ENCODE peak calls at places on chromosomes 16 and 17, in eight cellular contexts. H, Z, Y, N, T, C, O and J are unnamed samples.

GRCh38 chr17:54785643-54786258 is 114.9 kb upstream of the TOM1L1 start:
- DNase-seq in Z (no peak), N (no peak), C (no peak), H (no peak), T (peak; percentile 21), O (no peak), Y (no peak), J (no peak)

GRCh38 chr16:78791926-78792325 is 692.5 kb downstream of the WWOX start:
- DNase-seq in O (no peak), T (no peak), H (no peak), Y (no peak), N (no peak), Z (no peak), C (no peak), J (no peak)

GRCh38 chr17:7391307-7391706 is 3.0 kb downstream of the PLSCR3 start:
- DNase-seq in O (no peak), C (no peak), N (no peak), T (no peak), Z (no peak), H (no peak), Y (no peak), J (no peak)

GRCh38 chr17:32876414-32877163 is at the start of gene MYO1D:
- DNase-seq in C (no peak), T (peak; percentile 55), Y (peak; percentile 86), H (peak; percentile 21), N (no peak), O (no peak), Z (no peak), J (no peak)

GRCh38 chr17:67157732-67158639 is 87.0 kb downstream of the HELZ start:
- DNase-seq in N (peak; percentile 69), T (no peak), C (no peak), O (peak; percentile 38), Y (no peak), Z (no peak), H (no peak), J (no peak)

GRCh38 chr16:17426451-17426850 is 44.3 kb downstream of the XYLT1 start:
- DNase-seq in Z (no peak), T (no peak), C (no peak), O (no peak), H (no peak), Y (no peak), N (peak; percentile 24), J (no peak)

GRCh38 chr16:3861808-3862451 is 18.6 kb downstream of the CREBBP start:
- DNase-seq in Z (no peak), T (no peak), Y (no peak), N (peak; percentile 31), O (peak; percentile 39), C (no peak), H (no peak), J (no peak)

GRCh38 chr16:80946481-80946880 is 60.2 kb downstream of the CMC2 start:
- DNase-seq in O (no peak), Y (no peak), C (no peak), Z (no peak), H (no peak), N (peak; percentile 31), T (no peak), J (no peak)

GRCh38 chr17:15659663-15660062 is 24.4 kb downstream of the TRIM16 start:
- DNase-seq in N (no peak), O (no peak), Y (peak; percentile 87), Z (no peak), T (peak; percentile 7), C (no peak), H (no peak), J (no peak)

GRCh38 chr17:64150237-64151015 is 20.5 kb upstream of the ERN1 start:
- DNase-seq in N (no peak), Z (no peak), H (no peak), C (no peak), Y (no peak), T (no peak), O (no peak), J (no peak)

GRCh38 chr16:67000384-67001158 is 12.2 kb downstream of the CES4A start:
- DNase-seq in H (peak; percentile 33), Y (no peak), T (peak; percentile 80), O (peak; percentile 13), N (no peak), Z (no peak), C (no peak), J (no peak)

GRCh38 chr17:53971361-53971760 is 148.6 kb downstream of the KIF2B start:
- DNase-seq in O (no peak), T (no peak), Z (no peak), C (no peak), N (no peak), Y (no peak), H (no peak), J (no peak)

GRCh38 chr16:8370374-8371015 is 219.8 kb downstream of the TMEM114 start:
- DNase-seq in T (no peak), O (no peak), Y (peak; percentile 2), C (no peak), H (no peak), Z (no peak), N (peak; percentile 44), J (no peak)

GRCh38 chr17:68231536-68231935 is 16.3 kb upstream of the AMZ2 start:
- DNase-seq in T (no peak), N (no peak), Z (no peak), C (no peak), H (no peak), Y (no peak), O (no peak), J (no peak)

GRCh38 chr17:80978499-80979497 is 12.8 kb upstream of the CHMP6 start:
- DNase-seq in T (no peak), N (no peak), O (no peak), Y (no peak), H (no peak), C (no peak), Z (no peak), J (no peak)

GRCh38 chr16:87821346-87822001 is 47.8 kb downstream of the SLC7A5 start:
- DNase-seq in O (no peak), N (no peak), Y (no peak), C (no peak), H (no peak), Z (no peak), T (no peak), J (no peak)

GRCh38 chr16:50247123-50247905 is 19.0 kb upstream of the ADCY7 start:
- DNase-seq in C (no peak), H (no peak), O (no peak), Y (no peak), N (no peak), Z (no peak), T (no peak), J (no peak)

GRCh38 chr17:7856081-7856791 is 1.1 kb downstream of the NAA38 start:
- DNase-seq in H (no peak), T (no peak), Y (no peak), N (peak; percentile 57), Z (no peak), C (no peak), O (peak; percentile 12), J (no peak)

GRCh38 chr16:5460701-5461100 is 363.1 kb upstream of the EEF2KMT start:
- DNase-seq in C (no peak), T (no peak), O (no peak), N (no peak), Y (no peak), Z (no peak), H (no peak), J (no peak)

GRCh38 chr17:39165844-39166349 is at the start of gene ARL5C:
- DNase-seq in Z (no peak), H (no peak), Y (no peak), O (no peak), T (no peak), C (no peak), N (no peak), J (no peak)

GRCh38 chr17:39161967-39162366 is 4.0 kb downstream of the ARL5C start:
- DNase-seq in C (no peak), Y (no peak), T (no peak), O (no peak), N (no peak), Z (no peak), H (no peak), J (no peak)

GRCh38 chr17:39165178-39165843 is 650 bp downstream of the ARL5C start:
- DNase-seq in Y (no peak), T (no peak), C (no peak), H (no peak), N (no peak), Z (no peak), O (no peak), J (no peak)

GRCh38 chr17:39166437-39167335 is 725 bp upstream of the ARL5C start:
- DNase-seq in H (no peak), N (no peak), Z (no peak), T (no peak), C (no peak), O (no peak), Y (no peak), J (no peak)

GRCh38 chr17:39164675-39165143 is 1.3 kb downstream of the ARL5C start:
- DNase-seq in Y (peak; percentile 71), C (peak; percentile 72), N (peak; percentile 96), O (peak; percentile 91), T (peak; percentile 55), H (peak; percentile 69), Z (no peak), J (peak; percentile 79)
- H3K4me3 ChIP-seq in Y (no peak overlapping the region), C (peak overlapping the region; percentile 52), N (peak overlapping the region; percentile 57), O (peak overlapping the region; percentile 48), T (peak overlapping the region; percentile 43), H (peak overlapping the region; percentile 66), Z (peak overlapping the region; percentile 6), J (peak overlapping the region; percentile 44)

GRCh38 chr17:28717578-28718316 is at the start of gene RAB34:
- DNase-seq in Z (no peak), N (peak; percentile 85), Y (peak; percentile 73), T (no peak), H (peak; percentile 36), O (peak; percentile 90), C (peak; percentile 52), J (peak; percentile 66)
- TF ChIP-seq CTCF in Z (no peak), N (no peak), Y (peak; percentile 41), T (peak; percentile 12), H (no peak), O (peak; percentile 30), C (peak; percentile 13), J (no peak)

DNA sequence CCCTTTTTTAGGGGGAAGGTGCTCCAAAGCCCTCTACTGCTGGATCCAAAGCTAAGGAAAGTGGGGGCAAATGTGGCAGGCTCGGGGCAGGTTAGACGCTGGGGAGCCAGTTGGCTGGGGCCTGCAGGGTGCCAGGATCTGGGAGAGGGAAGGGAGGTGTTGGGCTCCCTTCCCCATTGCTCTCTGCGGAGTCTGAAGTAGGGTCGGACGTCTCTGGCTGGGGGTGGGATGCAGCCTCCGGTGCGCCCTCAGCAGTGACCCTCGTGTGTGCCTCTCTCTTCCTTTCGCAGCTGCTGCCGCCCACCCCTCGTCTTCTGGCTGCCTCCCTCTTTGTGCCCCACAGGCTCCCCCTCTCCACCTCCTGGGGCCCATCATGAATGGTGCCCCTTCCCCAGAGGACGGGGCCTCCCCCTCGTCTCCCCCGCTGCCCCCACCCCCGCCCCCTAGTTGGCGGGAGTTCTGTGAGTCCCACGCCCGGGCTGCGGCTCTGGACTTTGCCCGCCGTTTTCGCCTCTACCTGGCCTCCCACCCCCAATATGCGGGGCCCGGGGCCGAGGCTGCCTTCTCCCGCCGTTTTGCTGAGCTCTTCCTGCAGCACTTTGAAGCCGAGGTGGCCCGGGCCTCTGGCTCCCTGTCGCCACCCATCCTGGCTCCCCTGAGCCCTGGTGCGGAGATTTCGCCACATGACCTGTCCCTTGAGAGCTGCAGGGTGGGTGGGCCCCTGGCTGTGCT is 2.2 kb downstream of the SH2B1 start:
- DNase-seq in H (no peak), Z (no peak), N (no peak), Y (no peak), O (no peak), C (no peak), T (no peak), J (no peak)
- H3K4me3 ChIP-seq in H (no peak overlapping the region), Z (no peak overlapping the region), N (no peak overlapping the region), Y (no peak overlapping the region), O (no peak overlapping the region), C (no peak overlapping the region), T (no peak overlapping the region), J (no peak overlapping the region)

GRCh38 chr17:57419940-57420522 is 163.7 kb downstream of the MSI2 start:
- DNase-seq in T (no peak), O (no peak), Z (no peak), H (no peak), N (no peak), Y (no peak), C (no peak), J (no peak)
- TF ChIP-seq CTCF in T (no peak), O (no peak), Z (no peak), H (no peak), N (no peak), Y (no peak), C (no peak), J (no peak)